ENCODE peak calls at places on chromosome 3, in ten cellular contexts. One of them, this sample, is unnamed.

GRCh38 chr3:152376351-152377183 is 107.8 kb downstream of the MBNL1 start:
- DNase-seq in A549: no peak
- DNase-seq in kidney epithelial cell: no peak
- DNase-seq in left ventricle myocardium inferior: no peak
- DNase-seq in lower lobe of right lung: peak
- DNase-seq in GM06990: peak
- DNase-seq in HepG2: no peak
- DNase-seq in CD8-positive, alpha-beta T cell: no peak
- DNase-seq in stomach: no peak
- DNase-seq in GM23338: no peak
- DNase-seq in this sample: no peak

GRCh38 chr3:80696280-80696679 is 928.5 kb upstream of the ROBO1 start:
- DNase-seq in A549: no peak
- DNase-seq in left ventricle myocardium inferior: no peak
- DNase-seq in stomach: peak
- DNase-seq in GM06990: no peak
- DNase-seq in kidney epithelial cell: peak
- DNase-seq in lower lobe of right lung: no peak
- DNase-seq in HepG2: peak
- DNase-seq in CD8-positive, alpha-beta T cell: no peak
- DNase-seq in GM23338: peak
- DNase-seq in this sample: no peak

GRCh38 chr3:157255797-157256196 is 95.8 kb upstream of the CCNL1 start:
- DNase-seq in stomach: no peak
- DNase-seq in kidney epithelial cell: no peak
- DNase-seq in CD8-positive, alpha-beta T cell: no peak
- DNase-seq in left ventricle myocardium inferior: no peak
- DNase-seq in A549: no peak
- DNase-seq in GM06990: no peak
- DNase-seq in HepG2: no peak
- DNase-seq in GM23338: no peak
- DNase-seq in lower lobe of right lung: no peak
- DNase-seq in this sample: no peak

GRCh38 chr3:173287361-173287760 is 110.2 kb upstream of the NLGN1 start:
- DNase-seq in GM06990: no peak
- DNase-seq in CD8-positive, alpha-beta T cell: no peak
- DNase-seq in stomach: no peak
- DNase-seq in GM23338: no peak
- DNase-seq in kidney epithelial cell: no peak
- DNase-seq in lower lobe of right lung: no peak
- DNase-seq in HepG2: no peak
- DNase-seq in A549: no peak
- DNase-seq in left ventricle myocardium inferior: no peak
- DNase-seq in this sample: no peak

GRCh38 chr3:16658004-16658932 is 53.0 kb upstream of the DAZL start:
- DNase-seq in lower lobe of right lung: no peak
- DNase-seq in GM06990: no peak
- DNase-seq in kidney epithelial cell: no peak
- DNase-seq in CD8-positive, alpha-beta T cell: no peak
- DNase-seq in left ventricle myocardium inferior: no peak
- DNase-seq in HepG2: no peak
- DNase-seq in GM23338: peak
- DNase-seq in stomach: no peak
- DNase-seq in A549: no peak
- DNase-seq in this sample: no peak

GRCh38 chr3:112604536-112604935 is 36.4 kb downstream of the CCDC80 start:
- DNase-seq in stomach: no peak
- DNase-seq in GM06990: no peak
- DNase-seq in A549: no peak
- DNase-seq in lower lobe of right lung: no peak
- DNase-seq in left ventricle myocardium inferior: no peak
- DNase-seq in GM23338: no peak
- DNase-seq in CD8-positive, alpha-beta T cell: no peak
- DNase-seq in kidney epithelial cell: no peak
- DNase-seq in HepG2: no peak
- DNase-seq in this sample: peak

GRCh38 chr3:178202199-178202598 is 334.0 kb upstream of the KCNMB2 start:
- DNase-seq in A549: no peak
- DNase-seq in stomach: no peak
- DNase-seq in lower lobe of right lung: no peak
- DNase-seq in GM23338: no peak
- DNase-seq in kidney epithelial cell: no peak
- DNase-seq in left ventricle myocardium inferior: no peak
- DNase-seq in HepG2: no peak
- DNase-seq in GM06990: no peak
- DNase-seq in CD8-positive, alpha-beta T cell: no peak
- DNase-seq in this sample: no peak

GRCh38 chr3:100175637-100176250 is 61.4 kb upstream of the FILIP1L start:
- DNase-seq in A549: no peak
- DNase-seq in lower lobe of right lung: no peak
- DNase-seq in kidney epithelial cell: no peak
- DNase-seq in left ventricle myocardium inferior: no peak
- DNase-seq in GM06990: no peak
- DNase-seq in CD8-positive, alpha-beta T cell: no peak
- DNase-seq in stomach: no peak
- DNase-seq in HepG2: no peak
- DNase-seq in GM23338: no peak
- DNase-seq in this sample: no peak

GRCh38 chr3:129440648-129441190 is 695 bp downstream of the IFT122 start:
- DNase-seq in GM23338: no peak
- DNase-seq in CD8-positive, alpha-beta T cell: no peak
- DNase-seq in kidney epithelial cell: no peak
- DNase-seq in stomach: no peak
- DNase-seq in A549: no peak
- DNase-seq in HepG2: no peak
- DNase-seq in left ventricle myocardium inferior: no peak
- DNase-seq in GM06990: no peak
- DNase-seq in lower lobe of right lung: no peak
- DNase-seq in this sample: no peak

GRCh38 chr3:13598201-13598600 is 49.3 kb downstream of the FBLN2 start:
- DNase-seq in GM23338: no peak
- DNase-seq in left ventricle myocardium inferior: no peak
- DNase-seq in HepG2: no peak
- DNase-seq in CD8-positive, alpha-beta T cell: no peak
- DNase-seq in lower lobe of right lung: no peak
- DNase-seq in GM06990: no peak
- DNase-seq in kidney epithelial cell: no peak
- DNase-seq in stomach: no peak
- DNase-seq in A549: no peak
- DNase-seq in this sample: no peak

GRCh38 chr3:18751514-18751913 is 326.4 kb upstream of the SATB1 start:
- DNase-seq in left ventricle myocardium inferior: no peak
- DNase-seq in kidney epithelial cell: no peak
- DNase-seq in HepG2: no peak
- DNase-seq in stomach: no peak
- DNase-seq in GM23338: no peak
- DNase-seq in A549: no peak
- DNase-seq in CD8-positive, alpha-beta T cell: no peak
- DNase-seq in lower lobe of right lung: no peak
- DNase-seq in GM06990: peak
- DNase-seq in this sample: no peak

GRCh38 chr3:89113344-89113743 is 5.9 kb downstream of the EPHA3 start:
- DNase-seq in A549: no peak
- DNase-seq in left ventricle myocardium inferior: no peak
- DNase-seq in lower lobe of right lung: no peak
- DNase-seq in CD8-positive, alpha-beta T cell: no peak
- DNase-seq in GM06990: no peak
- DNase-seq in kidney epithelial cell: no peak
- DNase-seq in stomach: no peak
- DNase-seq in HepG2: no peak
- DNase-seq in GM23338: no peak
- DNase-seq in this sample: no peak

GRCh38 chr3:89113887-89114840 is 6.7 kb downstream of the EPHA3 start:
- DNase-seq in lower lobe of right lung: peak
- DNase-seq in HepG2: peak
- DNase-seq in GM23338: peak
- DNase-seq in A549: no peak
- DNase-seq in left ventricle myocardium inferior: peak
- DNase-seq in GM06990: peak
- DNase-seq in kidney epithelial cell: peak
- DNase-seq in CD8-positive, alpha-beta T cell: no peak
- DNase-seq in stomach: peak
- DNase-seq in this sample: peak

GRCh38 chr3:89114841-89115223 is 7.4 kb downstream of the EPHA3 start:
- DNase-seq in GM23338: no peak
- DNase-seq in CD8-positive, alpha-beta T cell: no peak
- DNase-seq in lower lobe of right lung: no peak
- DNase-seq in GM06990: no peak
- DNase-seq in stomach: no peak
- DNase-seq in A549: no peak
- DNase-seq in HepG2: no peak
- DNase-seq in left ventricle myocardium inferior: no peak
- DNase-seq in kidney epithelial cell: no peak
- DNase-seq in this sample: no peak

GRCh38 chr3:89116486-89116885 is 9.1 kb downstream of the EPHA3 start:
- DNase-seq in left ventricle myocardium inferior: no peak
- DNase-seq in stomach: no peak
- DNase-seq in GM06990: no peak
- DNase-seq in A549: no peak
- DNase-seq in HepG2: no peak
- DNase-seq in CD8-positive, alpha-beta T cell: no peak
- DNase-seq in lower lobe of right lung: no peak
- DNase-seq in kidney epithelial cell: no peak
- DNase-seq in GM23338: no peak
- DNase-seq in this sample: no peak
- TF ChIP-seq CTCF in left ventricle myocardium inferior: no peak
- TF ChIP-seq CTCF in stomach: no peak
- TF ChIP-seq CTCF in GM06990: no peak
- TF ChIP-seq CTCF in A549: no peak
- TF ChIP-seq CTCF in HepG2: no peak
- TF ChIP-seq CTCF in CD8-positive, alpha-beta T cell: no peak
- TF ChIP-seq CTCF in lower lobe of right lung: no peak
- TF ChIP-seq CTCF in kidney epithelial cell: no peak
- TF ChIP-seq CTCF in GM23338: no peak
- TF ChIP-seq CTCF in this sample: no peak

DNA sequence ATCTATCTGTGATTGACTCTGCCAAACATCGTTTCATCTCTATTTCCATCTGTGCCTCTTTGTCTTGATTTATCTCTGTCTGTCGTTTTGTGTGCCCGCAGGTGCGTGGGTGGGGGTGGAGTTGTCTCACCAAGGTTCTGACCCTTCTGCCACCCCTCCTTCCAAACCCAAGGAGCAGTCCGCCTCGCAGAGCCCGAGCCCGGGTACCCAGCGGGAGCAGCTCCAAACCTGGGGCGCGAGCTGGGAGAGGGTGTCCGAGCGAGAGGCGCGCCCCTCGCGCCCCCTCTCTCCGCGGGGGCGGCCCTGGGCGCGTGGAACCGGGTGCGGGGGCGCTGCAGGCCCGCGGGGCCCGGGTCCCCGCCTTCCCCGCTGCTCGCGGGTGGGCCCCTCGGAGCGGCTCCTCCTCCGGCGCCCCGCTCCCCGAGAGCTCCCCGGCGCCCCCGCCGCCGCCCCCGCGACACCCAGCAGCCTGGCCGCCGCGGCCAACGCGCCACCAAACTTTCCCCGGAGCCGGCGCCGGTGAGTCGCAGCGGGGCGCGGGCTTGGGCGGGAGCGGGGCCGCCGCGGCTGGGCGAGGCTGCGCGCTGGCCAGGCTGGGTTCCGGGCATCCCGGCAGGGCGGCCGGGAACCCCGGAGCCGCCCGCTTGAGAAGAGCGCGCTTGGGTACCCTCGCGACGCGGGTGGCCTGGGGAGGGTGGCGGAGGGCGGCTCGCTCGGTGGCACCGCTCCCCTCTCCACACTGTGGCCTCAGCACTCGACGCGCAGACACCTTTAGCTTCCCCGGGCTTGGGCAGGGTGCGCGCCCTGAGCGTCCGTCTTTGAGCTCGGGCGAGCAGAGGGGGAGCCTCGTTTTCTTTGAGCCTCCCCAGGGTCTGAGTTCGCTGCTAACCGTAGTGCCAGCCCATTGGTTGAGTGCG is at the start of gene HRH1:
- DNase-seq in left ventricle myocardium inferior: peak
- DNase-seq in kidney epithelial cell: no peak
- DNase-seq in lower lobe of right lung: no peak
- DNase-seq in A549: no peak
- DNase-seq in CD8-positive, alpha-beta T cell: no peak
- DNase-seq in GM06990: no peak
- DNase-seq in GM23338: peak
- DNase-seq in stomach: no peak
- DNase-seq in HepG2: no peak
- DNase-seq in this sample: no peak
- H3K4me3 ChIP-seq in left ventricle myocardium inferior: peak
- H3K4me3 ChIP-seq in kidney epithelial cell: peak
- H3K4me3 ChIP-seq in lower lobe of right lung: peak
- H3K4me3 ChIP-seq in A549: peak
- H3K4me3 ChIP-seq in CD8-positive, alpha-beta T cell: no peak
- H3K4me3 ChIP-seq in GM06990: no peak
- H3K4me3 ChIP-seq in GM23338: peak
- H3K4me3 ChIP-seq in stomach: peak
- H3K4me3 ChIP-seq in HepG2: no peak
- H3K4me3 ChIP-seq in this sample: peak

DNA sequence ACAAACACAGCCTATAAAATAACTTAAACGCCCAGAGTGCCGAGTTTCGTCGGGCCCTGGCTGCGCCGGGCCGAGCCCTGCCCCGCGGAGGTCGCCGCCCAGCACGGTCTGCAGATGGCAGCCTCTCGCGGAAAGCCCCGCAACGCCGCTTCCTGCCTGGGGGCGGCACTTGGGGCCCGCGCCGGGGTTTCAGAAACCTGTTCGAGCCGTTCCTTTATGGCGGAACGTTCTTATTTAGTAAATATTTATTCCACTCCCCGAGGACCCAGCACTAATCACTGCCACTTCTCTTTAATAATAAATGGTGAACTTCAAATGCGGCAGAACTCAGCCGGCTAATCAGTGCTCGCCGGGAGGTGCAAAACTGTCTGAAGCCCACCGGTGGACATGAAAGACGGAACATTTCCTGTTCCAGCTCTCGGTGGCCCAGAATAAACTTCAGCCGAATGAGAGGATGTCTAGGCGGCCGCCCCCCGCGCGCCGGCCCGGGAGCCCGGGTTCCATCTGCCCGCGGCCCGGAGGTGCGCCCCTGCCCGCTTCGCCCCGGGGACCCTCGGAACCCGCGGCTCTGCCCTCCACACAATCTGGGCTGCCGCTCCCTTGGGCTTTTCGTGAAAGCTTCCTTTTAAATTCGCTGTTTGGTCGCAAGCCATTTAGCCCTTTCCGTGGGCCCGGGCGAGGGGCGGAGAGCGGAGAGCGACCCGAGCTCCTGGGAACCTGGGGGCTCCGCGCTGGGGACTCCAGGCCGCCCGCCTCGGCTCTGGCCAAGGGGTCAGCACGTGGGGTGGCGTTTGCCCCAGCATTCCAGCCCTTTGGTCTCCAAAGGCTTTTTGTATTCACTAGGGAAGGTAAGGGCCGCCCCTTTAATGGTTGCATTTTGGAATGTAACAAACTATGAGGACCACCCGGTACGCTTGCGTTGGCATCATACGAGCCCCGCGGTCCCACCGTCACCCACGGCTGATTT is 110.8 kb upstream of the ATP11B start:
- DNase-seq in stomach: peak
- DNase-seq in kidney epithelial cell: no peak
- DNase-seq in GM06990: peak
- DNase-seq in A549: peak
- DNase-seq in left ventricle myocardium inferior: peak
- DNase-seq in CD8-positive, alpha-beta T cell: peak
- DNase-seq in HepG2: peak
- DNase-seq in GM23338: peak
- DNase-seq in lower lobe of right lung: peak
- DNase-seq in this sample: no peak
- TF ChIP-seq CTCF in stomach: no peak
- TF ChIP-seq CTCF in kidney epithelial cell: peak
- TF ChIP-seq CTCF in GM06990: peak
- TF ChIP-seq CTCF in A549: no peak
- TF ChIP-seq CTCF in left ventricle myocardium inferior: peak
- TF ChIP-seq CTCF in CD8-positive, alpha-beta T cell: no peak
- TF ChIP-seq CTCF in HepG2: peak
- TF ChIP-seq CTCF in GM23338: peak
- TF ChIP-seq CTCF in lower lobe of right lung: peak
- TF ChIP-seq CTCF in this sample: peak

GRCh38 chr3:2937578-2937977 is 172.6 kb downstream of the IL5RA start:
- DNase-seq in CD8-positive, alpha-beta T cell: no peak
- DNase-seq in left ventricle myocardium inferior: no peak
- DNase-seq in lower lobe of right lung: no peak
- DNase-seq in HepG2: no peak
- DNase-seq in A549: no peak
- DNase-seq in stomach: no peak
- DNase-seq in kidney epithelial cell: no peak
- DNase-seq in GM23338: no peak
- DNase-seq in GM06990: no peak
- DNase-seq in this sample: no peak
- H3K4me3 ChIP-seq in CD8-positive, alpha-beta T cell: no peak
- H3K4me3 ChIP-seq in left ventricle myocardium inferior: no peak
- H3K4me3 ChIP-seq in lower lobe of right lung: no peak
- H3K4me3 ChIP-seq in HepG2: no peak
- H3K4me3 ChIP-seq in A549: no peak
- H3K4me3 ChIP-seq in stomach: no peak
- H3K4me3 ChIP-seq in kidney epithelial cell: no peak
- H3K4me3 ChIP-seq in GM23338: no peak
- H3K4me3 ChIP-seq in GM06990: no peak
- H3K4me3 ChIP-seq in this sample: no peak